ENCODE peak calls at places on chromosomes 13 and 19, in five cellular contexts. M is lung, H is tibial artery, N is fibroblast of lung, B is foreskin keratinocyte. G is an unnamed sample.

GRCh38 chr19:34274827-34275625 is 20.7 kb downstream of the GARRE1 start:
- DNase-seq in M (no peak), H (no peak), N (peak; percentile 87), B (peak; percentile 62), G (no peak)

GRCh38 chr19:13022111-13022858 is 27.0 kb downstream of the NFIX start:
- DNase-seq in M (no peak), H (peak; percentile 67), N (peak; percentile 66), B (no peak), G (no peak)

GRCh38 chr19:4390017-4390861 is 10.1 kb downstream of the SH3GL1 start:
- DNase-seq in M (no peak), H (peak; percentile 62), N (peak; percentile 59), B (no peak), G (no peak)

GRCh38 chr13:99386911-99387788 is 80.0 kb upstream of the GPR183 start:
- DNase-seq in M (peak; percentile 62), H (no peak), N (no peak), B (no peak), G (peak; percentile 87)

GRCh38 chr19:29571181-29571580 is 34.9 kb upstream of the POP4 start:
- DNase-seq in M (no peak), H (no peak), N (no peak), B (no peak), G (no peak)

GRCh38 chr13:77985866-77986636 is 67.4 kb upstream of the EDNRB start:
- DNase-seq in M (no peak), H (no peak), N (no peak), B (no peak), G (no peak)

GRCh38 chr13:109235901-109236300 is 550.5 kb downstream of the IRS2 start:
- DNase-seq in M (no peak), H (no peak), N (no peak), B (peak; percentile 97), G (no peak)

GRCh38 chr13:110287031-110287828 is 19.7 kb downstream of the COL4A1 start:
- DNase-seq in M (no peak), H (no peak), N (no peak), B (peak; percentile 78), G (no peak)

GRCh38 chr13:20337894-20338551 is 105.9 kb upstream of the GJB6 start:
- DNase-seq in M (no peak), H (no peak), N (no peak), B (no peak), G (no peak)

GRCh38 chr13:87877477-87877876 is 206.3 kb downstream of the SLITRK5 start:
- DNase-seq in M (no peak), H (no peak), N (no peak), B (no peak), G (no peak)

GRCh38 chr19:10888421-10888866 is 17.1 kb downstream of the CARM1 start:
- DNase-seq in M (no peak), H (no peak), N (no peak), B (no peak), G (no peak)

GRCh38 chr13:48506092-48506701 is 26.7 kb downstream of the RCBTB2 start:
- DNase-seq in M (no peak), H (no peak), N (no peak), B (no peak), G (no peak)

GRCh38 chr13:51814825-51815650 is 11.1 kb upstream of the DHRS12 start:
- DNase-seq in M (peak; percentile 70), H (peak; percentile 41), N (peak; percentile 60), B (no peak), G (peak; percentile 79)

GRCh38 chr13:94710881-94711560 is 1.3 kb downstream of the SOX21 start:
- DNase-seq in M (no peak), H (no peak), N (no peak), B (no peak), G (no peak)

GRCh38 chr19:2381151-2381822 is 21.2 kb downstream of the TMPRSS9 start:
- DNase-seq in M (no peak), H (no peak), N (peak; percentile 18), B (no peak), G (no peak)

DNA sequence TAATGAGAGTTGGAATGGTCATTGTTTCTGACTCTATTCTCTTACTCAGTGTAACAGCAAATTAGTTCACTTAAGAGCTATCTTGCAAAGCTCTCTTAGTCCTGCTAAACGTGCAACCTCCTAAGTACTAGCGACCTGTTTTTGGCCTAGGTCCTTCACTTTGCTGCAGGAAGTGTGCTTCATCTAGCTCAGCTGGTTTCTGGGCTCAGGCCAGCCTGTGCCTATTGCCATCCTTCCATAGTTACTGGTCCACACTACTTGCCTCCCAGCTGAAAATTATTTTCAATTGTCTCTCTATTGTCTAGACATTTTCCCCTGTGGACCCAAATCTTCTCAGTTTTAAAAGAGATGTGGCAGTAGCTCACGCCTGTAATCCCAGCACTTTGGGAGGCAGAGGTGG is 561.3 kb downstream of the FGF9 start:
- DNase-seq in M (no peak), H (no peak), N (no peak), B (no peak), G (no peak)
- H3K27me3 ChIP-seq in M (no peaks in the 10 kb centered on the region), H (no peaks in the 10 kb centered on the region), N (no peaks in the 10 kb centered on the region), B (no peaks in the 10 kb centered on the region), G (no peaks in the 10 kb centered on the region)

GRCh38 chr19:42283248-42284065 is 14.4 kb downstream of the CIC start:
- DNase-seq in M (peak; percentile 95), H (peak; percentile 96), N (peak; percentile 90), B (peak; percentile 81), G (peak; percentile 95)
- H3K4me1 ChIP-seq in M (peaks cover 28% of the 10 kb centered on the region), H (peaks cover 66% of the 10 kb centered on the region), N (peaks cover 48% of the 10 kb centered on the region), B (peaks cover 10% of the 10 kb centered on the region), G (peaks cover 54% of the 10 kb centered on the region)

GRCh38 chr13:31221057-31221456 is 21.3 kb downstream of the B3GLCT start:
- DNase-seq in M (no peak), H (no peak), N (no peak), B (no peak), G (no peak)
- H3K27me3 ChIP-seq in M (no peaks in the 10 kb centered on the region), H (no peaks in the 10 kb centered on the region), N (no peaks in the 10 kb centered on the region), B (no peaks in the 10 kb centered on the region), G (no peaks in the 10 kb centered on the region)

GRCh38 chr13:26584713-26585112 is 27.2 kb downstream of the WASF3 start:
- DNase-seq in M (no peak), H (no peak), N (peak; percentile 62), B (peak; percentile 17), G (no peak)
- H3K4me1 ChIP-seq in M (no peaks in the 10 kb centered on the region), H (peaks cover 10% of the 10 kb centered on the region), N (peaks cover 5% of the 10 kb centered on the region), B (peaks cover 5% of the 10 kb centered on the region), G (no peaks in the 10 kb centered on the region)

DNA sequence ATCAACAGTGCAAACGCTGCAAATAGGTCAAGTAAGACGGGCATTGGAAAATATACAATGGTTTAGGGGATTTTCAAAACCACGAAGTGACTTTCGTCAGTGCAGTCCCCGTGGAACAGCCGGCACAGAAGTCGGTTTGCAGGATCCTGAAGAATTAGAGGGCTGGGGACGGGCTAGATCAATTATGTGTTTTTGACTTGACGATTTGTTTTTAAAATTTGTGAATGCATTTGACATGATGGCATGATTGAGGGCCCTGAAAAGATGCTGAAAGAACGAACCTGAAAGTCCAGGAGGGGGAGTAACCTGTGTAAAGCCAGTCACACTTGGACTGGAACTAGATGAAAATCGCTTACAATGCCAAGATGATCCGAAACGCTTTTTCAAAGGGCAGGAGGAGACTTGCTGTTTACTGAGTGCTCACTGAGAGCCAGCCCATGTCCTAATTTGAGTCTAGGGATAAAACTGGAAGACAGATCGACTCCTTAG is 8.9 kb upstream of the DGKH start:
- DNase-seq in M (no peak), H (no peak), N (no peak), B (no peak), G (no peak)
- H3K27me3 ChIP-seq in M (no peaks in the 10 kb centered on the region), H (no peaks in the 10 kb centered on the region), N (no peaks in the 10 kb centered on the region), B (no peaks in the 10 kb centered on the region), G (no peaks in the 10 kb centered on the region)

GRCh38 chr19:41545547-41545946 is 30.4 kb upstream of the CEACAM21 start:
- DNase-seq in M (no peak), H (no peak), N (no peak), B (no peak), G (no peak)

GRCh38 chr19:41548954-41549688 is 26.8 kb upstream of the CEACAM21 start:
- DNase-seq in M (no peak), H (no peak), N (no peak), B (no peak), G (peak; percentile 59)

GRCh38 chr19:41548047-41548446 is 27.9 kb upstream of the CEACAM21 start:
- DNase-seq in M (no peak), H (no peak), N (no peak), B (no peak), G (no peak)

GRCh38 chr19:41546386-41546789 is 29.6 kb upstream of the CEACAM21 start:
- DNase-seq in M (no peak), H (no peak), N (no peak), B (no peak), G (peak; percentile 61)

GRCh38 chr19:41547569-41547968 is 28.4 kb upstream of the CEACAM21 start:
- DNase-seq in M (no peak), H (no peak), N (no peak), B (no peak), G (no peak)
- H3K4me1 ChIP-seq in M (no peaks in the 10 kb centered on the region), H (no peaks in the 10 kb centered on the region), N (no peaks in the 10 kb centered on the region), B (no peaks in the 10 kb centered on the region), G (peaks cover 59% of the 10 kb centered on the region)

GRCh38 chr19:19205416-19206410 is 2.5 kb upstream of the NR2C2AP start:
- DNase-seq in M (no peak), H (no peak), N (no peak), B (no peak), G (no peak)

GRCh38 chr19:19204181-19204580 is 967 bp upstream of the NR2C2AP start:
- DNase-seq in M (no peak), H (no peak), N (no peak), B (no peak), G (no peak)

GRCh38 chr19:19209372-19209771 is 2.4 kb upstream of the NCAN start:
- DNase-seq in M (no peak), H (no peak), N (no peak), B (no peak), G (no peak)

GRCh38 chr19:19206938-19207337 is 3.7 kb upstream of the NR2C2AP start:
- DNase-seq in M (no peak), H (no peak), N (no peak), B (no peak), G (no peak)

GRCh38 chr19:19207637-19208582 is 3.8 kb upstream of the NCAN start:
- DNase-seq in M (no peak), H (no peak), N (no peak), B (no peak), G (no peak)
- H3K27me3 ChIP-seq in M (peaks cover 3% of the 10 kb centered on the region), H (peaks cover 2% of the 10 kb centered on the region), N (peaks cover 10% of the 10 kb centered on the region), B (peaks cover 19% of the 10 kb centered on the region), G (peaks cover 12% of the 10 kb centered on the region)

G was measured in CD8-positive, alpha-beta memory T cell.